ENCODE peak calls at places on chromosome 1, in ten cellular contexts. U is left lung; H is BJ; X is tibial artery; K is lower lobe of right lung; N is breast epithelium; P is HCT116; W is effector memory CD4-positive, alpha-beta T cell; J is mammary epithelial cell; M is kidney epithelial cell. D is an unnamed sample.

GRCh38 chr1:228198977-228199590 is 8.8 kb upstream of the OBSCN start:
- DNase-seq in K (no peak), U (no peak), J (peak; percentile 31), X (no peak), N (no peak), W (no peak), M (no peak), H (no peak), P (peak; percentile 13), D (no peak)

GRCh38 chr1:84665703-84666317 is 24.5 kb downstream of the SSX2IP start:
- DNase-seq in J (no peak), H (no peak), U (peak; percentile 9), X (no peak), W (no peak), K (no peak), M (no peak), P (no peak), N (no peak), D (no peak)

GRCh38 chr1:29934255-29934654 is 697.9 kb downstream of the PTPRU start:
- DNase-seq in H (no peak), J (no peak), K (no peak), X (no peak), N (no peak), P (no peak), U (no peak), M (no peak), W (no peak), D (no peak)

GRCh38 chr1:13597166-13597565 is 13.5 kb downstream of the PDPN start:
- DNase-seq in M (no peak), W (no peak), J (no peak), U (no peak), H (no peak), X (no peak), P (no peak), N (no peak), K (no peak), D (no peak)

GRCh38 chr1:169003864-169004516 is 102.5 kb upstream of the ATP1B1 start:
- DNase-seq in M (no peak), J (no peak), X (no peak), P (no peak), H (peak; percentile 17), U (peak; percentile 72), N (peak; percentile 69), W (no peak), K (peak; percentile 62), D (peak; percentile 20)

GRCh38 chr1:2392686-2393085 is 1.0 kb downstream of the RER1 start:
- DNase-seq in J (no peak), P (no peak), K (no peak), M (no peak), W (no peak), X (no peak), H (no peak), N (no peak), U (peak; percentile 59), D (peak; percentile 62)

GRCh38 chr1:212600980-212601379 is 7.6 kb upstream of the ATF3 start:
- DNase-seq in P (no peak), J (peak; percentile 68), X (no peak), W (no peak), M (no peak), K (no peak), U (no peak), N (no peak), H (no peak), D (no peak)

GRCh38 chr1:21436488-21437340 is 3.2 kb upstream of the NBPF3 start:
- DNase-seq in X (no peak), W (no peak), P (no peak), H (no peak), J (no peak), U (peak; percentile 75), M (no peak), K (peak; percentile 48), N (no peak), D (peak; percentile 68)

GRCh38 chr1:39570477-39571177 is 6.0 kb downstream of the PABPC4 start:
- DNase-seq in N (no peak), M (no peak), P (no peak), U (no peak), J (no peak), X (no peak), W (no peak), H (no peak), K (no peak), D (peak; percentile 22)

GRCh38 chr1:62175568-62176179 is 19.0 kb upstream of the L1TD1 start:
- DNase-seq in X (no peak), H (peak; percentile 10), K (no peak), W (peak; percentile 18), P (peak; percentile 26), J (peak; percentile 39), M (no peak), U (no peak), N (no peak), D (no peak)

GRCh38 chr1:89121641-89122040 is 4.3 kb downstream of the GBP2 start:
- DNase-seq in M (no peak), U (no peak), K (no peak), X (no peak), H (no peak), J (no peak), N (no peak), W (no peak), P (no peak), D (no peak)

GRCh38 chr1:11838349-11839272 is 9.0 kb downstream of the NPPA start:
- DNase-seq in M (no peak), U (peak; percentile 94), H (no peak), X (peak; percentile 64), W (peak; percentile 57), P (no peak), N (peak; percentile 53), K (peak; percentile 84), J (peak; percentile 35), D (peak; percentile 89)

GRCh38 chr1:11842154-11843041 is 5.2 kb downstream of the NPPA start:
- DNase-seq in P (no peak), W (no peak), H (no peak), J (no peak), X (no peak), N (no peak), K (peak; percentile 66), M (no peak), U (no peak), D (no peak)

GRCh38 chr1:11837767-11838348 is 9.7 kb downstream of the NPPA start:
- DNase-seq in U (no peak), X (no peak), H (no peak), P (no peak), K (no peak), W (no peak), J (no peak), M (no peak), N (no peak), D (no peak)

GRCh38 chr1:11839727-11840705 is 7.6 kb downstream of the NPPA start:
- DNase-seq in J (no peak), P (no peak), W (no peak), M (no peak), U (no peak), X (peak; percentile 24), H (no peak), N (no peak), K (no peak), D (no peak)

GRCh38 chr1:11841245-11842153 is 6.1 kb downstream of the NPPA start:
- DNase-seq in U (no peak), H (no peak), J (no peak), P (no peak), X (no peak), K (no peak), W (no peak), M (no peak), N (no peak), D (no peak)
- H3K36me3 ChIP-seq in U (peaks cover 93% of the 10 kb centered on the region), H (peaks cover 52% of the 10 kb centered on the region), J (peaks cover 32% of the 10 kb centered on the region), P (peaks cover 7% of the 10 kb centered on the region), X (peaks cover 76% of the 10 kb centered on the region), K (peaks cover 86% of the 10 kb centered on the region), W (peaks cover 40% of the 10 kb centered on the region), M (peaks cover 2% of the 10 kb centered on the region), N (peaks cover 9% of the 10 kb centered on the region), D (peaks cover 58% of the 10 kb centered on the region)

DNA sequence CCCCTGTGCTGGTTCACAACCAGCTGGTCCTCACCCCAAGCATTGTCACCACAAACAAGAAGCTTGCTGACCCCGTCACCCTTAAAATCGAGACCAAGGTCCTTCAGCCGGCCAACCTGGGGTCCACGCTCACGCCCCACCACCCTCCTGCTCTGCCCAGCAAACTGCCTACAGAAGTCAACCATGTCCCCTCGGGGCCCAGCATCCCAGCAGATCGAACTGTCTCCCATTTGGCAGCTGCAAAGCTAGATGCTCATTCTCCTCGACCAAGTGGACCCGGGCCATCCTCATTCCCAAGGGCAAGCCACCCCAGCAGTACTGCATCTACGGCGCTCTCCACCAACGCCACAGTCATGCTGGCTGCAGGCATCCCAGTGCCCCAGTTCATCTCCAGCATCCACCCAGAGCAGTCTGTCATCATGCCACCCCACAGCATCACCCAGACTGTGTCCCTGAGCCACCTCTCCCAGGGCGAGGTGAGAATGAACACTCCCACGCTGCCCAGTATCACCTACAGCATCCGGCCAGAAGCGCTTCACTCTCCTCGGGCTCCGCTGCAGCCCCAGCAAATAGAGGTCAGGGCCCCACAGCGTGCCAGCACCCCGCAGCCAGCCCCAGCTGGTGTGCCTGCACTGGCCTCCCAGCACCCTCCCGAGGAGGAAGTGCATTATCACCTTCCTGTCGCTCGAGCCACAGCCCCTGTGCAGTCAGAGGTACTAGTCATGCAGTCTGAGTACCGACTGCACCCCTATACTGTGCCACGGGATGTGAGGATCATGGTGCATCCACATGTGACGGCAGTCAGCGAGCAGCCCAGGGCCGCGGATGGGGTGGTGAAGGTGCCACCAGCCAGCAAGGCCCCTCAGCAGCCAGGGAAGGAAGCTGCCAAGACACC is 40.6 kb downstream of the ZBTB17 start:
- DNase-seq in N (no peak), U (no peak), W (no peak), K (no peak), M (no peak), J (no peak), X (no peak), P (no peak), H (no peak), D (no peak)
- H3K36me3 ChIP-seq in N (peaks cover 7% of the 10 kb centered on the region), U (peaks cover 100% of the 10 kb centered on the region), W (peaks cover 94% of the 10 kb centered on the region), K (peaks cover 100% of the 10 kb centered on the region), M (peaks cover 10% of the 10 kb centered on the region), J (peaks cover 25% of the 10 kb centered on the region), X (peaks cover 96% of the 10 kb centered on the region), P (peaks cover 47% of the 10 kb centered on the region), H (peaks cover 38% of the 10 kb centered on the region), D (peaks cover 3% of the 10 kb centered on the region)

DNA sequence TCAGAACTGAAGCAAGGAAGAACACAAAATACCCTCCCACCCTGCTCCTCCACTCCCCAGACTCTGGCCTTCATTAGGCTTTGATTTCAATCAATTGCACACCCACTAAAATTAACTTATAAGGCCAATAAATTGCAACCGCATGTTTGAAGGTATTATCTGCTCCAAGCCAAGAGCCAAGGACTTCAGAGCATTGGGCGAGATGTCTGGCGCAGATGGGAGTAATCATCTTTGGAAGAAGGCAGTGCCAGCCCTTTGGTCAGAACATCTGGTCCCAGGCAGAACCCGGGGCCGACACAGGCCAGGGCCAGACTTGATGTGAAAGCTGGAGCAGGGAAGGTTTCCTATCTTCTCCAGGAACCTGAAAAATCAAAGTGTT is 60.0 kb downstream of the SLC66A1 start:
- DNase-seq in K (no peak), P (no peak), N (no peak), X (no peak), W (no peak), H (no peak), M (no peak), J (no peak), U (no peak), D (no peak)
- H3K36me3 ChIP-seq in K (peaks cover 50% of the 10 kb centered on the region), P (peaks cover 16% of the 10 kb centered on the region), N (no peaks in the 10 kb centered on the region), X (peaks cover 11% of the 10 kb centered on the region), W (peaks cover 59% of the 10 kb centered on the region), H (peaks cover 21% of the 10 kb centered on the region), M (peaks cover 1% of the 10 kb centered on the region), J (peaks cover 12% of the 10 kb centered on the region), U (peaks cover 53% of the 10 kb centered on the region), D (no peaks in the 10 kb centered on the region)

DNA sequence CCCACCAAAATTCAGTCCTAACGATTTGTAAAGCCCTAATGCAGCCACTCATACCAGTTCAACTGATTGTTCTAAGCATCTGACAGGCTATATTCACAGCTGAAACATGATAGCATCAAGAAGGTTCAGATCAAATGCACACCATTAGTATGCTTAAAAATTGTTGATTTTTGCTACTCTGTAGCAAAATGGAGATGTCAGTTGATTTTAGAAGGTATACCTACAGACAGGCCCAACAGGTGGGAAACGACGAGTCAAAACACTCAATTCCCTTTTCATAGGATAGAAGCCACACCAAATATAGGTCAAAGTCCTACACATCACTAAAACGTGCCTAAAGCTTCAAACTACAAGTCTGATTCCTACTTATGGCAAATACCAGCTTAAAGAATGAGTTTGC is 6.7 kb downstream of the SFPQ start:
- DNase-seq in P (no peak), K (no peak), H (no peak), M (no peak), U (no peak), W (no peak), N (no peak), J (no peak), X (no peak), D (no peak)
- H3K36me3 ChIP-seq in P (peaks cover 100% of the 10 kb centered on the region), K (peaks cover 100% of the 10 kb centered on the region), H (peaks cover 31% of the 10 kb centered on the region), M (peaks cover 4% of the 10 kb centered on the region), U (peaks cover 100% of the 10 kb centered on the region), W (peaks cover 98% of the 10 kb centered on the region), N (peaks cover 18% of the 10 kb centered on the region), J (peaks cover 93% of the 10 kb centered on the region), X (peaks cover 100% of the 10 kb centered on the region), D (peaks cover 13% of the 10 kb centered on the region)

D was measured in pancreas.